ENCODE peak calls at places on chromosomes 2 and 18, in ten cellular contexts. D is fibroblast of lung, F is psoas muscle, Q is adrenal gland, M is kidney, Z is heart left ventricle, E is heart right ventricle, B is hepatocyte, G is left lung, T is cardiac muscle cell. L is an unnamed sample.

GRCh38 chr2:122516775-122517174 is 761.3 kb downstream of the TSN start:
- DNase-seq in D (no peak), F (no peak), Q (no peak), M (no peak), Z (no peak), E (no peak), B (no peak), G (no peak), T (no peak), L (no peak)

GRCh38 chr2:69785358-69785757 is 43.4 kb downstream of the ANXA4 start:
- DNase-seq in D (no peak), F (no peak), Q (no peak), M (no peak), Z (no peak), E (no peak), B (no peak), G (no peak), T (no peak), L (no peak)

GRCh38 chr2:121469361-121469760 is 61.3 kb upstream of the RNU4ATAC start:
- DNase-seq in D (no peak), F (no peak), Q (no peak), M (no peak), Z (no peak), E (no peak), B (peak; percentile 21), G (no peak), T (no peak), L (peak; percentile 3)

GRCh38 chr2:8606226-8606625 is 75.6 kb upstream of the ID2 start:
- DNase-seq in D (no peak), F (no peak), Q (no peak), M (no peak), Z (no peak), E (no peak), B (no peak), G (no peak), T (no peak), L (no peak)

GRCh38 chr2:16005819-16006536 is 65.6 kb downstream of the MYCN start:
- DNase-seq in D (no peak), F (no peak), Q (no peak), M (no peak), Z (peak; percentile 29), E (no peak), B (peak; percentile 76), G (no peak), T (no peak), L (peak; percentile 91)

GRCh38 chr18:3093624-3094354 is 80.8 kb upstream of the LPIN2 start:
- DNase-seq in D (no peak), F (no peak), Q (no peak), M (no peak), Z (no peak), E (peak; percentile 34), B (no peak), G (no peak), T (no peak), L (no peak)

GRCh38 chr18:78501251-78501650 is 478.4 kb upstream of the SALL3 start:
- DNase-seq in D (no peak), F (no peak), Q (no peak), M (no peak), Z (no peak), E (no peak), B (no peak), G (no peak), T (no peak), L (no peak)

GRCh38 chr2:143139835-143140393 is 10.7 kb downstream of the ARHGAP15 start:
- DNase-seq in D (no peak), F (no peak), Q (no peak), M (no peak), Z (no peak), E (no peak), B (no peak), G (no peak), T (no peak), L (no peak)

GRCh38 chr2:128086244-128086643 is 4.8 kb upstream of the UGGT1 start:
- DNase-seq in D (no peak), F (no peak), Q (no peak), M (no peak), Z (no peak), E (no peak), B (no peak), G (no peak), T (no peak), L (no peak)

GRCh38 chr2:98822301-98823164 is 91.6 kb upstream of the MGAT4A start:
- DNase-seq in D (no peak), F (peak; percentile 53), Q (peak; percentile 40), M (peak; percentile 86), Z (peak; percentile 74), E (peak; percentile 71), B (peak; percentile 70), G (peak; percentile 95), T (peak; percentile 60), L (peak; percentile 49)

GRCh38 chr2:100416939-100417744 is at the start of gene CHST10:
- DNase-seq in D (peak; percentile 61), F (peak; percentile 65), Q (peak; percentile 55), M (peak; percentile 81), Z (peak; percentile 80), E (peak; percentile 57), B (peak; percentile 83), G (peak; percentile 86), T (peak; percentile 89), L (peak; percentile 16)

GRCh38 chr2:177217247-177217843 is 4.8 kb downstream of the HNRNPA3 start:
- DNase-seq in D (no peak), F (no peak), Q (no peak), M (no peak), Z (no peak), E (no peak), B (no peak), G (no peak), T (no peak), L (no peak)

GRCh38 chr2:177225965-177226360 is 13.4 kb downstream of the HNRNPA3 start:
- DNase-seq in D (no peak), F (no peak), Q (no peak), M (no peak), Z (no peak), E (no peak), B (no peak), G (no peak), T (no peak), L (no peak)

GRCh38 chr2:177221534-177221933 is 8.9 kb downstream of the HNRNPA3 start:
- DNase-seq in D (no peak), F (no peak), Q (no peak), M (no peak), Z (no peak), E (no peak), B (no peak), G (no peak), T (no peak), L (no peak)

DNA sequence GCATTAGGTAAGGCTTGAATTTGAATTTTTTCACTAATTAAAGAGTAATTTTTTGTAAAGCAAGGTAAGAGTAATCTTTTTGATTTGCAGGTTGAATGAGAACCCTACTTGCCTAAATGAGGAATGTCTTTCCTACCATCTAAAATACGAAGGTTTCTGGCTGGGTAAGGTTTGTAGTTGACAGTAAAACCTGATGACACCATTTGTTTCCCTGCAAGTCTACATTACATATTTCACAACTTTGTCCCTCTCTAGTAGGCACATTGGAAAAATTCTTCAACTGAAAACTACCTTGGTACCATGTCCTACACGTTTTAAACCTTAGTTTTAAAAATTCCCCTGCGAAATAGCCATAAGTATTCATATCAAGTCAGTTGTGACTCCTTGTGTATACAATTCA is 9.4 kb downstream of the HNRNPA3 start:
- DNase-seq in D (no peak), F (no peak), Q (no peak), M (no peak), Z (no peak), E (no peak), B (no peak), G (no peak), T (no peak), L (no peak)
- H3K36me3 ChIP-seq in D (peaks cover 10% of the 10 kb centered on the region), F (peaks cover 89% of the 10 kb centered on the region), Q (peaks cover 56% of the 10 kb centered on the region), M (peaks cover 30% of the 10 kb centered on the region), Z (peaks cover 82% of the 10 kb centered on the region), E (peaks cover 92% of the 10 kb centered on the region), B (peaks cover 7% of the 10 kb centered on the region), G (peaks cover 7% of the 10 kb centered on the region), T (peaks cover 68% of the 10 kb centered on the region), L (peaks cover 13% of the 10 kb centered on the region)

GRCh38 chr2:230761704-230762103 is 49.1 kb downstream of the CAB39 start:
- DNase-seq in D (no peak), F (no peak), Q (no peak), M (no peak), Z (no peak), E (no peak), B (no peak), G (no peak), T (no peak), L (no peak)

GRCh38 chr2:230758566-230759480 is 46.2 kb downstream of the CAB39 start:
- DNase-seq in D (peak; percentile 92), F (no peak), Q (no peak), M (no peak), Z (no peak), E (no peak), B (no peak), G (no peak), T (no peak), L (no peak)

GRCh38 chr2:230762317-230762896 is 49.8 kb downstream of the CAB39 start:
- DNase-seq in D (no peak), F (no peak), Q (no peak), M (no peak), Z (no peak), E (no peak), B (peak; percentile 41), G (no peak), T (peak; percentile 21), L (peak; percentile 20)

GRCh38 chr2:230757476-230757875 is 44.8 kb downstream of the CAB39 start:
- DNase-seq in D (peak; percentile 72), F (no peak), Q (no peak), M (no peak), Z (no peak), E (no peak), B (no peak), G (no peak), T (no peak), L (no peak)

GRCh38 chr2:230759481-230760191 is 47.0 kb downstream of the CAB39 start:
- DNase-seq in D (no peak), F (no peak), Q (no peak), M (no peak), Z (no peak), E (no peak), B (peak; percentile 35), G (peak; percentile 65), T (no peak), L (no peak)
- H3K4me1 ChIP-seq in D (peaks cover 17% of the 10 kb centered on the region), F (peaks cover 43% of the 10 kb centered on the region), Q (peaks cover 11% of the 10 kb centered on the region), M (peaks cover 8% of the 10 kb centered on the region), Z (peaks cover 32% of the 10 kb centered on the region), E (no peaks in the 10 kb centered on the region), B (peaks cover 38% of the 10 kb centered on the region), G (peaks cover 55% of the 10 kb centered on the region), T (no peaks in the 10 kb centered on the region), L (no peaks in the 10 kb centered on the region)

GRCh38 chr18:8781671-8782070 is 76.3 kb downstream of the MTCL1 start:
- DNase-seq in D (no peak), F (no peak), Q (no peak), M (no peak), Z (no peak), E (no peak), B (no peak), G (no peak), T (no peak), L (no peak)
- H3K36me3 ChIP-seq in D (peaks cover 30% of the 10 kb centered on the region), F (no peaks in the 10 kb centered on the region), Q (no peaks in the 10 kb centered on the region), M (no peaks in the 10 kb centered on the region), Z (no peaks in the 10 kb centered on the region), E (peaks cover 17% of the 10 kb centered on the region), B (no peaks in the 10 kb centered on the region), G (no peaks in the 10 kb centered on the region), T (no peaks in the 10 kb centered on the region), L (no peaks in the 10 kb centered on the region)

GRCh38 chr2:65387017-65387416 is 45.4 kb downstream of the SPRED2 start:
- DNase-seq in D (no peak), F (no peak), Q (no peak), M (no peak), Z (no peak), E (no peak), B (no peak), G (no peak), T (no peak), L (no peak)
- H3K4me1 ChIP-seq in D (peaks cover 26% of the 10 kb centered on the region), F (peaks cover 30% of the 10 kb centered on the region), Q (peaks cover 34% of the 10 kb centered on the region), M (peaks cover 48% of the 10 kb centered on the region), Z (peaks cover 75% of the 10 kb centered on the region), E (peaks cover 15% of the 10 kb centered on the region), B (peaks cover 18% of the 10 kb centered on the region), G (peaks cover 67% of the 10 kb centered on the region), T (peaks cover 3% of the 10 kb centered on the region), L (peaks cover 26% of the 10 kb centered on the region)

L was measured in small intestine.